ENCODE peak calls at places on chromosomes 11 and 22, in six cellular contexts. One of them, this sample, is unnamed.
A peak's percentile ranks its signal among the peaks of the same experiment; 100 is the strongest.

GRCh38 chr11:86678823-86679222 is 6.4 kb upstream of the ME3 start:
- DNase-seq in stomach: no peak
- DNase-seq in CD8-positive, alpha-beta memory T cell: no peak
- DNase-seq in CD4-positive, CD25-positive, alpha-beta regulatory T cell: no peak
- DNase-seq in fibroblast of lung: no peak
- DNase-seq in heart left ventricle: no peak
- DNase-seq in this sample: no peak

GRCh38 chr11:77085652-77086051 is 17.0 kb upstream of the OMP start:
- DNase-seq in stomach: peak; percentile 17
- DNase-seq in CD8-positive, alpha-beta memory T cell: no peak
- DNase-seq in CD4-positive, CD25-positive, alpha-beta regulatory T cell: no peak
- DNase-seq in fibroblast of lung: no peak
- DNase-seq in heart left ventricle: peak; percentile 19
- DNase-seq in this sample: peak; percentile 28

GRCh38 chr11:121643530-121644512 is 191.1 kb upstream of the SORL1-AS1 start:
- DNase-seq in stomach: no peak
- DNase-seq in CD8-positive, alpha-beta memory T cell: no peak
- DNase-seq in CD4-positive, CD25-positive, alpha-beta regulatory T cell: no peak
- DNase-seq in fibroblast of lung: no peak
- DNase-seq in heart left ventricle: no peak
- DNase-seq in this sample: no peak

GRCh38 chr22:17818649-17819048 is 44.4 kb upstream of the BID start:
- DNase-seq in stomach: no peak
- DNase-seq in CD8-positive, alpha-beta memory T cell: no peak
- DNase-seq in CD4-positive, CD25-positive, alpha-beta regulatory T cell: no peak
- DNase-seq in fibroblast of lung: no peak
- DNase-seq in heart left ventricle: no peak
- DNase-seq in this sample: no peak

GRCh38 chr11:2990617-2991476 is 1.3 kb downstream of the NAP1L4 start:
- DNase-seq in stomach: no peak
- DNase-seq in CD8-positive, alpha-beta memory T cell: no peak
- DNase-seq in CD4-positive, CD25-positive, alpha-beta regulatory T cell: peak; percentile 39
- DNase-seq in fibroblast of lung: no peak
- DNase-seq in heart left ventricle: no peak
- DNase-seq in this sample: peak; percentile 73

GRCh38 chr11:35845860-35846259 is 98.0 kb upstream of the LDLRAD3 start:
- DNase-seq in stomach: no peak
- DNase-seq in CD8-positive, alpha-beta memory T cell: no peak
- DNase-seq in CD4-positive, CD25-positive, alpha-beta regulatory T cell: no peak
- DNase-seq in fibroblast of lung: no peak
- DNase-seq in heart left ventricle: no peak
- DNase-seq in this sample: no peak

GRCh38 chr22:17990942-17991341 is 33.4 kb downstream of the MICAL3 start:
- DNase-seq in stomach: no peak
- DNase-seq in CD8-positive, alpha-beta memory T cell: no peak
- DNase-seq in CD4-positive, CD25-positive, alpha-beta regulatory T cell: no peak
- DNase-seq in fibroblast of lung: no peak
- DNase-seq in heart left ventricle: no peak
- DNase-seq in this sample: no peak

GRCh38 chr22:19796169-19796568 is 35.6 kb downstream of the TBX1 start:
- DNase-seq in stomach: no peak
- DNase-seq in CD8-positive, alpha-beta memory T cell: no peak
- DNase-seq in CD4-positive, CD25-positive, alpha-beta regulatory T cell: no peak
- DNase-seq in fibroblast of lung: no peak
- DNase-seq in heart left ventricle: peak; percentile 25
- DNase-seq in this sample: no peak

GRCh38 chr22:19497245-19497644 is 17.5 kb downstream of the CDC45 start:
- DNase-seq in stomach: no peak
- DNase-seq in CD8-positive, alpha-beta memory T cell: no peak
- DNase-seq in CD4-positive, CD25-positive, alpha-beta regulatory T cell: no peak
- DNase-seq in fibroblast of lung: peak; percentile 78
- DNase-seq in heart left ventricle: no peak
- DNase-seq in this sample: no peak

GRCh38 chr22:40040927-40041326 is 46.2 kb downstream of the FAM83F start:
- DNase-seq in stomach: no peak
- DNase-seq in CD8-positive, alpha-beta memory T cell: no peak
- DNase-seq in CD4-positive, CD25-positive, alpha-beta regulatory T cell: no peak
- DNase-seq in fibroblast of lung: peak; percentile 79
- DNase-seq in heart left ventricle: no peak
- DNase-seq in this sample: no peak

GRCh38 chr22:30984317-30984716 is 15.3 kb downstream of the TUG1 start:
- DNase-seq in stomach: no peak
- DNase-seq in CD8-positive, alpha-beta memory T cell: no peak
- DNase-seq in CD4-positive, CD25-positive, alpha-beta regulatory T cell: no peak
- DNase-seq in fibroblast of lung: no peak
- DNase-seq in heart left ventricle: no peak
- DNase-seq in this sample: no peak

GRCh38 chr22:30978304-30978962 is 9.4 kb downstream of the TUG1 start:
- DNase-seq in stomach: no peak
- DNase-seq in CD8-positive, alpha-beta memory T cell: no peak
- DNase-seq in CD4-positive, CD25-positive, alpha-beta regulatory T cell: no peak
- DNase-seq in fibroblast of lung: no peak
- DNase-seq in heart left ventricle: no peak
- DNase-seq in this sample: no peak

GRCh38 chr22:30982501-30982900 is 13.4 kb downstream of the TUG1 start:
- DNase-seq in stomach: no peak
- DNase-seq in CD8-positive, alpha-beta memory T cell: no peak
- DNase-seq in CD4-positive, CD25-positive, alpha-beta regulatory T cell: no peak
- DNase-seq in fibroblast of lung: no peak
- DNase-seq in heart left ventricle: no peak
- DNase-seq in this sample: no peak

GRCh38 chr22:30985561-30986208 is 16.6 kb downstream of the TUG1 start:
- DNase-seq in stomach: no peak
- DNase-seq in CD8-positive, alpha-beta memory T cell: no peak
- DNase-seq in CD4-positive, CD25-positive, alpha-beta regulatory T cell: no peak
- DNase-seq in fibroblast of lung: no peak
- DNase-seq in heart left ventricle: no peak
- DNase-seq in this sample: no peak

GRCh38 chr22:30979932-30980331 is 10.9 kb downstream of the TUG1 start:
- DNase-seq in stomach: no peak
- DNase-seq in CD8-positive, alpha-beta memory T cell: no peak
- DNase-seq in CD4-positive, CD25-positive, alpha-beta regulatory T cell: no peak
- DNase-seq in fibroblast of lung: no peak
- DNase-seq in heart left ventricle: no peak
- DNase-seq in this sample: no peak
- H3K9me3 ChIP-seq in stomach: peaks cover 71% of the 10 kb centered on the region
- H3K9me3 ChIP-seq in CD8-positive, alpha-beta memory T cell: peaks cover 56% of the 10 kb centered on the region
- H3K9me3 ChIP-seq in CD4-positive, CD25-positive, alpha-beta regulatory T cell: peaks cover 83% of the 10 kb centered on the region
- H3K9me3 ChIP-seq in fibroblast of lung: no peaks in the 10 kb centered on the region
- H3K9me3 ChIP-seq in heart left ventricle: peaks cover 78% of the 10 kb centered on the region
- H3K9me3 ChIP-seq in this sample: peaks cover 3% of the 10 kb centered on the region

GRCh38 chr11:75518771-75519653 is 6.7 kb downstream of the GDPD5 start:
- DNase-seq in stomach: no peak
- DNase-seq in CD8-positive, alpha-beta memory T cell: no peak
- DNase-seq in CD4-positive, CD25-positive, alpha-beta regulatory T cell: no peak
- DNase-seq in fibroblast of lung: no peak
- DNase-seq in heart left ventricle: no peak
- DNase-seq in this sample: no peak

GRCh38 chr11:75518204-75518549 is 7.6 kb downstream of the GDPD5 start:
- DNase-seq in stomach: no peak
- DNase-seq in CD8-positive, alpha-beta memory T cell: no peak
- DNase-seq in CD4-positive, CD25-positive, alpha-beta regulatory T cell: no peak
- DNase-seq in fibroblast of lung: no peak
- DNase-seq in heart left ventricle: no peak
- DNase-seq in this sample: no peak

GRCh38 chr11:75514596-75514995 is 11.1 kb downstream of the GDPD5 start:
- DNase-seq in stomach: no peak
- DNase-seq in CD8-positive, alpha-beta memory T cell: no peak
- DNase-seq in CD4-positive, CD25-positive, alpha-beta regulatory T cell: no peak
- DNase-seq in fibroblast of lung: no peak
- DNase-seq in heart left ventricle: no peak
- DNase-seq in this sample: no peak

GRCh38 chr11:75516886-75517285 is 8.9 kb downstream of the GDPD5 start:
- DNase-seq in stomach: no peak
- DNase-seq in CD8-positive, alpha-beta memory T cell: no peak
- DNase-seq in CD4-positive, CD25-positive, alpha-beta regulatory T cell: no peak
- DNase-seq in fibroblast of lung: no peak
- DNase-seq in heart left ventricle: no peak
- DNase-seq in this sample: no peak

DNA sequence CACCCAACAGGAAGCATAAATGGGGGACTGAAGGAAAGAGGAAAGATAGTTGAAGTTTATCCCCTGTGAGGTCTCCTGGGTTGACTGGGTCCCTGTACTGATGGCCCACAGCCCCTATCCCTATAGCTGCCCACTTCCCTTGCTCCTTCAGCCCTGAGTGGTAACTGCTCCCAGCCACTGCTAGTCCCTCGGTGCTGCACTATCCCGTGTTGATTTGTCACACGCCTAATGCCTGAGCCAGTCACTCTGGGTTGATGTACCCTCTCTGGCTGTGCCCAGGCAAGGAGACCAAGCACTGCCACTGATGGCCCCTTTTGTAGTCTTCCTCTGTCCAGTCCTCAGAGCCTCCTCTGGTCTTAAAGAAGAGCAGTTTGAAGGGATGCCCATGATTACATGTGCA is 9.6 kb downstream of the GDPD5 start:
- DNase-seq in stomach: no peak
- DNase-seq in CD8-positive, alpha-beta memory T cell: no peak
- DNase-seq in CD4-positive, CD25-positive, alpha-beta regulatory T cell: no peak
- DNase-seq in fibroblast of lung: no peak
- DNase-seq in heart left ventricle: no peak
- DNase-seq in this sample: no peak
- H3K4me1 ChIP-seq in stomach: no peaks in the 10 kb centered on the region
- H3K4me1 ChIP-seq in CD8-positive, alpha-beta memory T cell: peaks cover 6% of the 10 kb centered on the region
- H3K4me1 ChIP-seq in CD4-positive, CD25-positive, alpha-beta regulatory T cell: peaks cover 25% of the 10 kb centered on the region
- H3K4me1 ChIP-seq in fibroblast of lung: no peaks in the 10 kb centered on the region
- H3K4me1 ChIP-seq in heart left ventricle: no peaks in the 10 kb centered on the region
- H3K4me1 ChIP-seq in this sample: peaks cover 27% of the 10 kb centered on the region

GRCh38 chr11:118657709-118658108 is 21.7 kb downstream of the TREH start:
- DNase-seq in stomach: no peak
- DNase-seq in CD8-positive, alpha-beta memory T cell: no peak
- DNase-seq in CD4-positive, CD25-positive, alpha-beta regulatory T cell: no peak
- DNase-seq in fibroblast of lung: no peak
- DNase-seq in heart left ventricle: peak; percentile 29
- DNase-seq in this sample: no peak

GRCh38 chr11:118658372-118659313 is 20.8 kb downstream of the TREH start:
- DNase-seq in stomach: no peak
- DNase-seq in CD8-positive, alpha-beta memory T cell: no peak
- DNase-seq in CD4-positive, CD25-positive, alpha-beta regulatory T cell: no peak
- DNase-seq in fibroblast of lung: peak; percentile 21
- DNase-seq in heart left ventricle: peak; percentile 60
- DNase-seq in this sample: peak; percentile 47

GRCh38 chr11:118660646-118661424 is 18.6 kb downstream of the TREH start:
- DNase-seq in stomach: no peak
- DNase-seq in CD8-positive, alpha-beta memory T cell: no peak
- DNase-seq in CD4-positive, CD25-positive, alpha-beta regulatory T cell: no peak
- DNase-seq in fibroblast of lung: no peak
- DNase-seq in heart left ventricle: peak; percentile 50
- DNase-seq in this sample: peak; percentile 45

GRCh38 chr11:118659956-118660645 is 19.3 kb downstream of the TREH start:
- DNase-seq in stomach: no peak
- DNase-seq in CD8-positive, alpha-beta memory T cell: no peak
- DNase-seq in CD4-positive, CD25-positive, alpha-beta regulatory T cell: no peak
- DNase-seq in fibroblast of lung: no peak
- DNase-seq in heart left ventricle: no peak
- DNase-seq in this sample: peak; percentile 48

GRCh38 chr11:118659314-118659939 is 20.0 kb downstream of the TREH start:
- DNase-seq in stomach: peak; percentile 92
- DNase-seq in CD8-positive, alpha-beta memory T cell: peak; percentile 81
- DNase-seq in CD4-positive, CD25-positive, alpha-beta regulatory T cell: peak; percentile 83
- DNase-seq in fibroblast of lung: peak; percentile 77
- DNase-seq in heart left ventricle: peak; percentile 94
- DNase-seq in this sample: peak; percentile 99
- H3K4me3 ChIP-seq in stomach: no peak overlapping the region
- H3K4me3 ChIP-seq in CD8-positive, alpha-beta memory T cell: no peak overlapping the region
- H3K4me3 ChIP-seq in CD4-positive, CD25-positive, alpha-beta regulatory T cell: no peak overlapping the region
- H3K4me3 ChIP-seq in fibroblast of lung: no peak overlapping the region
- H3K4me3 ChIP-seq in heart left ventricle: no peak overlapping the region
- H3K4me3 ChIP-seq in this sample: no peak overlapping the region

GRCh38 chr11:126898802-126899201 is 101.8 kb downstream of the KIRREL3 start:
- DNase-seq in stomach: no peak
- DNase-seq in CD8-positive, alpha-beta memory T cell: no peak
- DNase-seq in CD4-positive, CD25-positive, alpha-beta regulatory T cell: no peak
- DNase-seq in fibroblast of lung: no peak
- DNase-seq in heart left ventricle: no peak
- DNase-seq in this sample: no peak
- H3K9me3 ChIP-seq in stomach: peaks cover 14% of the 10 kb centered on the region
- H3K9me3 ChIP-seq in CD8-positive, alpha-beta memory T cell: no peaks in the 10 kb centered on the region
- H3K9me3 ChIP-seq in CD4-positive, CD25-positive, alpha-beta regulatory T cell: peaks cover 12% of the 10 kb centered on the region
- H3K9me3 ChIP-seq in fibroblast of lung: no peaks in the 10 kb centered on the region
- H3K9me3 ChIP-seq in heart left ventricle: peaks cover 11% of the 10 kb centered on the region
- H3K9me3 ChIP-seq in this sample: peaks cover 7% of the 10 kb centered on the region

GRCh38 chr11:47414685-47415070 is 6.3 kb downstream of the SLC39A13 start:
- DNase-seq in stomach: no peak
- DNase-seq in CD8-positive, alpha-beta memory T cell: no peak
- DNase-seq in CD4-positive, CD25-positive, alpha-beta regulatory T cell: no peak
- DNase-seq in fibroblast of lung: no peak
- DNase-seq in heart left ventricle: peak; percentile 67
- DNase-seq in this sample: no peak
- H3K4me1 ChIP-seq in stomach: peaks cover 65% of the 10 kb centered on the region
- H3K4me1 ChIP-seq in CD8-positive, alpha-beta memory T cell: no peaks in the 10 kb centered on the region
- H3K4me1 ChIP-seq in CD4-positive, CD25-positive, alpha-beta regulatory T cell: peaks cover 9% of the 10 kb centered on the region
- H3K4me1 ChIP-seq in fibroblast of lung: peaks cover 49% of the 10 kb centered on the region
- H3K4me1 ChIP-seq in heart left ventricle: peaks cover 58% of the 10 kb centered on the region
- H3K4me1 ChIP-seq in this sample: peaks cover 8% of the 10 kb centered on the region

This sample was measured in Caco-2.